ENCODE peak calls at places on chromosomes 13 and 19, in eight cellular contexts. H is HuH-7; D is psoas muscle; N is Daoy; L is iris pigment epithelial cell; I is RPMI7951; S is activated T-cell treated with anti-CD3 and anti-CD28 coated beads for 48 hours; K is activated naive CD4-positive, alpha-beta T cell treated with anti-CD3 and anti-CD28 coated beads for 36 hours. C is an unnamed sample.

GRCh38 chr19:923551-924211 is 2.2 kb upstream of the ARID3A start:
- DNase-seq in S (no peak), N (no peak), K (no peak), L (no peak), H (no peak), D (no peak), I (no peak), C (no peak)

GRCh38 chr13:21405309-21405708 is 53.8 kb downstream of the ZDHHC20 start:
- DNase-seq in K (no peak), D (no peak), H (no peak), I (no peak), L (no peak), S (no peak), N (no peak), C (no peak)

GRCh38 chr13:26538363-26539317 is 18.8 kb upstream of the WASF3 start:
- DNase-seq in H (no peak), L (no peak), I (no peak), S (no peak), D (no peak), K (no peak), N (no peak), C (peak; percentile 22)

GRCh38 chr19:35404879-35405622 is 34.2 kb downstream of the GPR42 start:
- DNase-seq in N (peak; percentile 94), H (no peak), S (peak; percentile 78), I (peak; percentile 83), D (peak; percentile 34), K (peak; percentile 53), L (peak; percentile 89), C (peak; percentile 93)

GRCh38 chr13:100209857-100210580 is 121.1 kb downstream of the PCCA start:
- DNase-seq in S (no peak), I (peak; percentile 53), K (no peak), D (no peak), L (peak; percentile 73), H (no peak), N (peak; percentile 7), C (peak; percentile 56)

GRCh38 chr13:39038569-39038898 is 278 bp downstream of the NHLRC3 start:
- DNase-seq in L (peak; percentile 24), I (peak; percentile 35), N (no peak), K (peak; percentile 80), S (peak; percentile 63), D (no peak), H (peak; percentile 10), C (peak; percentile 37)

GRCh38 chr13:104320446-104320845 is 1254.2 kb upstream of the SLC10A2 start:
- DNase-seq in D (no peak), N (no peak), L (no peak), K (no peak), H (no peak), I (no peak), S (no peak), C (no peak)

GRCh38 chr19:42316223-42317211 is 3.4 kb downstream of the TMEM145 start:
- DNase-seq in S (no peak), I (peak; percentile 77), N (peak; percentile 85), K (no peak), H (no peak), L (peak; percentile 37), D (no peak), C (no peak)

GRCh38 chr19:29610574-29611271 is 4.6 kb downstream of the POP4 start:
- DNase-seq in H (peak; percentile 93), I (peak; percentile 80), N (peak; percentile 80), K (peak; percentile 92), L (peak; percentile 82), S (peak; percentile 75), D (peak; percentile 82), C (peak; percentile 90)